ENCODE peak calls at places on chromosomes 2 and 18, in four cellular contexts. K is IMR-90, T is H1, O is H9. S is an unnamed sample. For H3K4me1, the result is how much of the 10 kb centered on the place peaks cover.

GRCh38 chr2:128598862-128599441 is 280.3 kb upstream of the HS6ST1 start:
- DNase-seq in K (no peak), T (no peak), O (no peak), S (no peak)

GRCh38 chr2:111202266-111203040 is 81.7 kb downstream of the BCL2L11 start:
- DNase-seq in K (peak), T (no peak), O (no peak), S (peak)

GRCh38 chr18:21777814-21778213 is 37.2 kb downstream of the MIB1 start:
- DNase-seq in K (no peak), T (no peak), O (no peak), S (no peak)

GRCh38 chr2:121664713-121665112 is 15.5 kb upstream of the CLASP1 start:
- DNase-seq in K (no peak), T (no peak), O (no peak), S (no peak)

GRCh38 chr2:108933691-108934117 is 55.3 kb downstream of the EDAR start:
- DNase-seq in K (no peak), T (no peak), O (no peak), S (no peak)

GRCh38 chr2:27716301-27717069 is 52.8 kb downstream of the SLC4A1AP start:
- DNase-seq in K (no peak), T (peak), O (peak), S (no peak)

GRCh38 chr2:226985227-226985946 is 149.5 kb downstream of the RHBDD1 start:
- DNase-seq in K (peak), T (no peak), O (no peak), S (peak)

GRCh38 chr18:8177330-8178016 is 431.8 kb upstream of the RAB12 start:
- DNase-seq in K (peak), T (no peak), O (peak), S (peak)

GRCh38 chr2:215747244-215747620 is 266.1 kb downstream of the MREG start:
- DNase-seq in K (peak), T (no peak), O (no peak), S (no peak)

GRCh38 chr2:15800489-15801329 is 139.6 kb upstream of the MYCN start:
- DNase-seq in K (no peak), T (no peak), O (peak), S (no peak)

GRCh38 chr18:79283341-79283879 is 112.3 kb upstream of the NFATC1 start:
- DNase-seq in K (no peak), T (no peak), O (no peak), S (no peak)

DNA sequence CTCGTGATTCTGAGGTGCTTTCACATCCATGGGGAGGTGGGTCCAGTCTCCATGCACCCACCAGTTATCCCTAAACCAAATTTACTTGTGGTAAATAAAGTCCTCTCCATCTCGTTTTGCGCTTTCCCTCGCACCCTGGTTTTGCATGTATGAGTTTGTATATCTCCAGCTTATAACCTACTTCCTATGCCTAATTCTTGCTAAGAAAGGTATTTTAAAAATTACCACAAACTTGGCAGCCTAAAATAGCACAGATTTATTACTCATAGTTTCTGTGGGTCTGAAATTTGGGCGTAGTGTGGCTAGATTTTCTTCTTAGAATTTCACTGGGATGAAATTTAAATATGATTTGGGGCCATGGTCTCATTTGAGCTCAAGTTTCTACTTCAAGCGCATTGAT is 511.5 kb downstream of the NYAP2 start:
- DNase-seq in K (no peak), T (no peak), O (no peak), S (no peak)
- H2AFZ ChIP-seq in K (peak), T (no peak), O (no peak), S (no peak)

GRCh38 chr2:66562337-66562685 is 127.4 kb downstream of the MEIS1 start:
- DNase-seq in K (no peak), T (no peak), O (no peak), S (no peak)
- H3K4me1 ChIP-seq in K (under half), T (under half), O (under half), S (under half)

GRCh38 chr2:240163844-240164574 is 23.6 kb upstream of the OTOS start:
- DNase-seq in K (no peak), T (no peak), O (no peak), S (no peak)

GRCh38 chr2:240161087-240161750 is 20.8 kb upstream of the OTOS start:
- DNase-seq in K (no peak), T (no peak), O (no peak), S (no peak)

GRCh38 chr2:240162032-240162431 is 21.6 kb upstream of the OTOS start:
- DNase-seq in K (no peak), T (no peak), O (no peak), S (no peak)

GRCh38 chr2:240163056-240163714 is 22.7 kb upstream of the OTOS start:
- DNase-seq in K (no peak), T (no peak), O (no peak), S (no peak)

DNA sequence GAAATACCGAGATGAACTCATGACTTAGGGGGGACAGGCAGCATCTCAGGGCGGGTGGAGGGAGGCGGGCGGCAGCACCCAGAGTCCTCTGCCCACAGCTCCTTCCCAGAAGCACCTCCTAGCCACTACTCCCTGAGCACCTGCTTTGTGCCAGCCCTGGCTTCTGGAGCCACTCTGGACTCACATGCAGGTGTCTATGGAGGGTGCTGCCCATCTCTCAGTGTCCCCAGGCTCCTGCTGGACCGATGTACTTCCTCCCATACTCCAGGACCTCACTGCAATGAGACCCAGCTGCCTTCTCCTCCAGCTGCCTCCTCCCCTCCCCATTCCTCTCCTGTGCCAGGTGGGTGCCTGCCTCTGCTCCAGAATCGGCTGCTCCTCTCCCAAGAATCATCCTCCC is 22.1 kb upstream of the OTOS start:
- DNase-seq in K (no peak), T (no peak), O (no peak), S (no peak)
- H3K23ac ChIP-seq in K (no peak), T (no peak), O (no peak), S (no peak)

DNA sequence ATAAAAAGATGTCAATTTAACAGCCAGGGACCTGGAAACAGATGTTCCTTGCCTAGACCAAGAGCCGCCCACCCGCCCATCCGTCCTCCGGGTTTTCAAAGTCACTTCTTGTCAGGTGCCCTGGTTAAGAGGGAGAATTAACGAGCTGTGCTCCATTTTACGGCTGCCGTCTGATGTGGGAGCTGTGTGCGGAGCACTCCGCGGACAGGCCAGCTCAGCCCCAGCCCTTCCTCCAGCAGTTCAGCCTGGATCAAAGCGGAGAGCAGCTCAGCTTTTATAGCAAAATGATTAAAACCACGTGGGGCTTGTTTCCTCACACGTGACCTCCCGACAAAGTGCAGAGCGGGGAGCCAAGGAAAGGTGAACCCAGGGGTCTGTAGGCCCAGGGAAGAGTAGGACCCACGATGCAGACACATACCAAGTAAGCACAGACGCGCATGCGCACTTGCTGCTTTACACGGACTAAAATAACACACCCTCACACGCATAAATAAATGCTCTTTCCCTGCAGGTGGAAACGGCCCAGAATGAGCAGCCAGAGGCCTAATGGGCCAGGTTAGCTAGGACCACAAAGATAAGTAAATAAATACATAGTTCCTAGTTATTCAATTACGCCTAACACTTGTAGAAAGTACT is 46.0 kb upstream of the PKDCC start:
- DNase-seq in K (no peak), T (no peak), O (no peak), S (no peak)
- H2AFZ ChIP-seq in K (no peak), T (no peak), O (no peak), S (no peak)

GRCh38 chr18:32922951-32923430 is 150.2 kb upstream of the KLHL14 start:
- DNase-seq in K (no peak), T (no peak), O (no peak), S (peak)
- H3K4me1 ChIP-seq in K (under half), T (under half), O (under half), S (under half)

GRCh38 chr2:239744706-239745340 is 280.3 kb downstream of the NDUFA10 start:
- DNase-seq in K (no peak), T (no peak), O (no peak), S (no peak)
- H3K23ac ChIP-seq in K (no peak), T (no peak), O (no peak), S (no peak)

DNA sequence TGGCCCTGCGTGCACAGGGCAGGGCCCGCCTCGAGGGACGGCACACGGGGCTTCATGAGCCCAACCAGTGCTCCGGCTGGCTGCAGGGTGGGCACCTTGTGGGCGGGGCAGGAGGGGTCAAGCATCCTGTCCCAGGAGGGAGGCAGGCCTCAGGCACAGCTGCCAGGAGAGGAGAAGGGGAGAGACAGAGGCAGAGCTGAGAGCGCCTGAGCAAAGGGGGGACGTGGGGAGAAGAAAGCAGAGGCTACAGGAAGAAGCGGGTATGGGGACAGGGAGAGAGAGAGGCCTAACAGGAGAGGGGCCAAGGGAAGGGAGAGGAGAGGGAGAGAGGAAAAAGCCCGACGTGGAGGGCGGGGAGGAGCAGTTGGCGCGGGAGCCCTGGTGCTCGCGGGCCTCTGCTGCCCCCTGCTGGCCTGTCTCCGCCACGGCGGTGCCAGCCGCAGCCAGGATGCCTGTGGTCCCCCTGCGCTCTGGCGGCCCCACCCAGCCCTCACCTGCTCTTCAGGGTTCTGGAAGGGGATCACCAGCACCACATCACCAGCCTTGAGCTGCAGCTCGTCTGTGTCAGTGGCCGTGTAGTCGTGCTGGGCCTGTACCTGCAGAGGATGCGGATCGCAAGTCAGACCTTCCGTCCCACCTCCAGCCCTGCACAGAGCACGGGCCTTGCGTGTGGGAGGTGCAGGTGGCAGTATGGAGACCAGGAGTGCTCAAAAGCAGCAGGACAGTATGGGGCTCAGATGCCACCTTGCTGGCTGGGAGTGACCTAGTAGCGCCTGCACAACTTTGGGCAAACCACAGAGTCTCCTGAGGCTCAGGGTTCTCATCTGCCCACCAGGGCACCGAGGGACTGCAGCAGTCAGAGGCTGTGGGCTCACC is 56.8 kb downstream of the BIN1 start:
- DNase-seq in K (peak), T (peak), O (peak), S (peak)
- H2AFZ ChIP-seq in K (peak), T (no peak), O (no peak), S (peak)

S was measured in mesenchymal stem cell.